ENCODE peak calls at places on chromosomes 2 and 18, in eight cellular contexts. J is neural progenitor cell; F is CD8-positive, alpha-beta T cell; R is AG04450; H is prostate gland; S is Peyer's patch; I is PC-3; T is neuronal stem cell. A is an unnamed sample. For H3K9me3, the result is how much of the 10 kb centered on the place peaks cover.

GRCh38 chr2:59882822-59883221 is 670.6 kb downstream of the BCL11A start:
- DNase-seq in J (no peak), F (no peak), R (no peak), H (no peak), S (no peak), I (no peak), T (no peak), A (no peak)

GRCh38 chr2:86790828-86791561 is at the start of gene CD8A:
- DNase-seq in J (peak), F (peak), R (no peak), H (no peak), S (no peak), I (no peak), T (no peak), A (no peak)

GRCh38 chr18:55322176-55322735 is 265.7 kb downstream of the TCF4 start:
- DNase-seq in J (peak), F (no peak), R (peak), H (peak), S (peak), I (peak), T (peak), A (no peak)

GRCh38 chr2:172927381-172928357 is 148.0 kb upstream of the MAP3K20 start:
- DNase-seq in J (no peak), F (no peak), R (no peak), H (peak), S (no peak), I (no peak), T (no peak), A (no peak)

GRCh38 chr2:157874278-157874825 is 1.8 kb downstream of the ACVR1 start:
- DNase-seq in J (no peak), F (no peak), R (no peak), H (no peak), S (no peak), I (no peak), T (no peak), A (no peak)

GRCh38 chr2:201785135-201785534 is 4.4 kb upstream of the ALS2 start:
- DNase-seq in J (no peak), F (no peak), R (no peak), H (no peak), S (no peak), I (no peak), T (no peak), A (no peak)

GRCh38 chr2:72141032-72141645 is 6.5 kb downstream of the CYP26B1 start:
- DNase-seq in J (no peak), F (no peak), R (no peak), H (no peak), S (peak), I (no peak), T (no peak), A (no peak)

GRCh38 chr18:46297621-46298020 is 193.4 kb downstream of the HAUS1 start:
- DNase-seq in J (no peak), F (no peak), R (no peak), H (no peak), S (peak), I (no peak), T (no peak), A (no peak)

GRCh38 chr2:219519526-219519916 is 5.2 kb downstream of the ASIC4 start:
- DNase-seq in J (no peak), F (peak), R (no peak), H (no peak), S (no peak), I (no peak), T (no peak), A (no peak)

GRCh38 chr2:241797441-241798080 is 11.4 kb upstream of the NEU4 start:
- DNase-seq in J (no peak), F (no peak), R (no peak), H (no peak), S (no peak), I (no peak), T (no peak), A (no peak)

GRCh38 chr18:317618-318017 is 49.8 kb upstream of the THOC1 start:
- DNase-seq in J (no peak), F (no peak), R (no peak), H (no peak), S (no peak), I (no peak), T (no peak), A (no peak)

GRCh38 chr18:7329036-7329435 is 98.1 kb downstream of the LRRC30 start:
- DNase-seq in J (no peak), F (no peak), R (no peak), H (no peak), S (no peak), I (peak), T (no peak), A (no peak)

GRCh38 chr2:109455731-109456691 is 157.8 kb downstream of the SEPTIN10 start:
- DNase-seq in J (no peak), F (no peak), R (no peak), H (no peak), S (peak), I (no peak), T (no peak), A (no peak)

GRCh38 chr2:165675551-165675968 is 118.5 kb downstream of the GALNT3 start:
- DNase-seq in J (no peak), F (no peak), R (no peak), H (no peak), S (no peak), I (no peak), T (no peak), A (no peak)

GRCh38 chr2:219252084-219252483 is 959 bp upstream of the TUBA4B start:
- DNase-seq in J (no peak), F (peak), R (no peak), H (no peak), S (peak), I (peak), T (no peak), A (no peak)

GRCh38 chr18:61352611-61353010 is 19.4 kb downstream of the CDH20 start:
- DNase-seq in J (no peak), F (no peak), R (no peak), H (no peak), S (no peak), I (no peak), T (no peak), A (no peak)

GRCh38 chr2:76870011-76870410 is 652.2 kb downstream of the LRRTM4 start:
- DNase-seq in J (no peak), F (no peak), R (no peak), H (no peak), S (no peak), I (no peak), T (no peak), A (no peak)

GRCh38 chr2:58501371-58501770 is 260.2 kb upstream of the FANCL start:
- DNase-seq in J (no peak), F (no peak), R (no peak), H (no peak), S (no peak), I (no peak), T (no peak), A (no peak)

GRCh38 chr18:61841709-61842108 is 51.1 kb downstream of the RNF152 start:
- DNase-seq in J (no peak), F (no peak), R (no peak), H (no peak), S (no peak), I (no peak), T (no peak), A (no peak)

GRCh38 chr2:124081154-124081771 is 56.2 kb downstream of the CNTNAP5 start:
- DNase-seq in J (no peak), F (no peak), R (no peak), H (no peak), S (no peak), I (peak), T (no peak), A (no peak)

GRCh38 chr2:89820248-89820647 is 1128.8 kb downstream of the RPIA start:
- DNase-seq in J (no peak), F (no peak), R (no peak), H (no peak), S (no peak), I (no peak), T (no peak), A (no peak)
- H3K9me3 ChIP-seq in J (half or more), F (under half), R (half or more), H (under half), S (under half), I (half or more), T (under half), A (half or more)

DNA sequence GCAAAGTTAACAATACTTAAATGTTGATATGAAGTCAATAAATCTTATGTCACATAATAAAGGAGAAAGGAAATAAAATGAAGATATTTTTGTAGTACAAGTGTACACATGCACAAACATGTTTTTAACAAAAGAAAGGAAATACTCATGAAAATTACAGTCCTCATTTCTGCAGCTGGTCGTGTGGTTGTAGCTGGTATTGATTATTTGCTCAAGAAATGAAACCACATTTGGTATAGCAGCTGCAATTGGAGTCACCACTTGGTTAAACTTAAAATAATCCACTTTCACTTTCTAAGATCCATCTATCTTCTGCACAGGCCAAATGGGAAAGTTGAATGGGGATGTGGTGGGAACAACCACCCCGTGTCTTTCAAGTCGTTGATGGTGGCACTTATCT is 580.5 kb upstream of the NRXN1 start:
- DNase-seq in J (no peak), F (no peak), R (no peak), H (no peak), S (no peak), I (no peak), T (no peak), A (no peak)
- H3K9me3 ChIP-seq in J (under half), F (under half), R (under half), H (under half), S (under half), I (under half), T (under half), A (under half)

GRCh38 chr18:47968006-47968676 is 37.7 kb upstream of the SMAD2 start:
- DNase-seq in J (peak), F (no peak), R (no peak), H (no peak), S (no peak), I (no peak), T (peak), A (no peak)

GRCh38 chr18:47968721-47969120 is 38.3 kb upstream of the SMAD2 start:
- DNase-seq in J (peak), F (no peak), R (no peak), H (no peak), S (no peak), I (peak), T (no peak), A (no peak)

GRCh38 chr18:47969851-47970250 is 39.4 kb upstream of the SMAD2 start:
- DNase-seq in J (no peak), F (no peak), R (no peak), H (no peak), S (no peak), I (no peak), T (no peak), A (no peak)

DNA sequence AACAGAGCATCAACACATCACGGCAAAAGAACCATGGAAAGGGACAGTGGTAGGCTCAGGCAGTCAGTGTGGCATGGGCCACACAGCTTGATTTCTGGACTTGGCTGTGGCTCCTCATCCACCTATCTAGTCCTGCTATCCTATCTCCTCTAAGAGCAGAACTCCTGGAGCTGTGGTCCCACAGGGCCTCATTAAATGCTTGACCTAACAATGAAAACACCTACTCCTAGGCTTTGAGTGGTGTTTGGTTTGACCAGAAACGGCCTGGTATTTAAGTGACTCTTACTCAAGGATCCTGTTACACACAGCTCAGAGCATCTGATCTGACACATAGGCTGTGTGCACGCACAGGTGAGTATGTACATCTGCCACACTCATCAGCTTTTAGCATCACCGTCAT is 33.6 kb upstream of the SMAD2 start:
- DNase-seq in J (no peak), F (no peak), R (no peak), H (no peak), S (no peak), I (no peak), T (no peak), A (no peak)
- H3K9me3 ChIP-seq in J (under half), F (under half), R (under half), H (under half), S (under half), I (under half), T (under half), A (under half)

DNA sequence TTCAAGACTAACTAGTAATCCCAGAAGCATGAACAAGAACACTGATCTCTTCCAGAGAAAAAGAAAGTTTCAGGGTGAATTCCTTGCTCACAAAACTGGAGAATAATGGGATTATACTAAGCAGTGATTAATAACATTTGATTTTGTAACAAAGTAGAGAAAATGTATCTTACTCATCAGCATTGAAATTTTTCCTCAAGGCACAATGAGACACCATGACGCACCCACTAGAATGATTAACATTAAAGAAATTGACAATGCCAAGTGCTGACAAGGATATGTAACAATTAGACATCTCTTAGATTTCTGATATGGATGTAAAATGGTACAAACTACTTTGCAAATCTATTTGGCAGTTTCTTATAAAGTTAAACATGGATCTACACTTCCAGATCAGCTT is 101.1 kb upstream of the EPHA4 start:
- DNase-seq in J (no peak), F (no peak), R (no peak), H (no peak), S (no peak), I (peak), T (no peak), A (no peak)
- H3K9me3 ChIP-seq in J (under half), F (under half), R (under half), H (under half), S (under half), I (under half), T (under half), A (under half)

DNA sequence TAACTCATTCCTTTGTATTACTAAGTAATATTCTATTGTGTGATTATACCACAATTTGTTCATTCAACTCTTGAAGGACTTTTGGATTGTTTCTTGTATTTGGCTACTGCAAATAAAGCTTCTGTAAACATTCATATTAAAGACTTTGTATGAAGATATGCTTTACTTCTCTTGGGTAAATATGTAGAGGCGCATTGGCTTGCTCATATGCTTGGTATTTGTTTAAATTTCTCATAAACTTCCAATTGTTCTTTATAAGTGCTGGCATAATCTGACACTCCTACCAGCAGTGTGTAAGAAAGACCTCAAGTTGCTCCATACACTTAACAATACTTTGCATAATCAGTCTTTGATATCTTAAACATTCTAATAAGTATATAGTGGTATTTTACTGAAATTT is 792.8 kb upstream of the LRRTM1 start:
- DNase-seq in J (no peak), F (no peak), R (no peak), H (no peak), S (no peak), I (peak), T (no peak), A (no peak)
- H3K9me3 ChIP-seq in J (under half), F (under half), R (under half), H (under half), S (under half), I (under half), T (under half), A (under half)

GRCh38 chr2:238524584-238524983 is 97.9 kb downstream of the ASB1 start:
- DNase-seq in J (no peak), F (no peak), R (no peak), H (no peak), S (no peak), I (no peak), T (no peak), A (no peak)
- H3K9me3 ChIP-seq in J (under half), F (under half), R (under half), H (under half), S (under half), I (under half), T (under half), A (under half)

DNA sequence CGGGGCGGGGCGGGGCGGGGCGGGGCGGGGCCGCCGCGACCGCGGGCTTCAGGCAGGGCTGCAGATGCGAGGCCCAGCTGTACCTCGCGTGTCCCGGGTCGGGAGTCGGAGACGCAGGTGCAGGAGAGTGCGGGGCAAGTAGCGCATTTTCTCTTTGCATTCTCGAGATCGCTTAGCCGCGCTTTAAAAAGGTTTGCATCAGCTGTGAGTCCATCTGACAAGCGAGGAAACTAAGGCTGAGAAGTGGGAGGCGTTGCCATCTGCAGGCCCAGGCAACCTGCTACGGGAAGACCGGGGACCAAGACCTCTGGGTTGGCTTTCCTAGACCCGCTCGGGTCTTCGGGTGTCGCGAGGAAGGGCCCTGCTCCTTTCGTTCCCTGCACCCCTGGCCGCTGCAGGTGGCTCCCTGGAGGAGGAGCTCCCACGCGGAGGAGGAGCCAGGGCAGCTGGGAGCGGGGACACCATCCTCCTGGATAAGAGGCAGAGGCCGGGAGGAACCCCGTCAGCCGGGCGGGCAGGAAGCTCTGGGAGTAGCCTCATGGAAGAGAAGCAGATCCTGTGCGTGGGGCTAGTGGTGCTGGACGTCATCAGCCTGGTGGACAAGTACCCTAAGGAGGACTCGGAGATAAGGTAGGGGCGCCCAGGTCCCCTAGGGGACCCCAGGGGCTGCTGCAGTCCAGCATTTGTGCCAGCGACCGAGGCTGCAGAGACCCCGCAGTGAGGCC is at the start of gene KHK:
- DNase-seq in J (peak), F (no peak), R (no peak), H (no peak), S (peak), I (peak), T (no peak), A (no peak)
- H3K9me3 ChIP-seq in J (under half), F (under half), R (under half), H (under half), S (under half), I (under half), T (under half), A (under half)

A was measured in CD4-positive, alpha-beta T cell.